ENCODE peak calls at places on chromosomes 3 and 15, in four cellular contexts. T is psoas muscle, B is heart left ventricle, M is A549. S is an unnamed sample.

GRCh38 chr3:17979911-17980310 is 237.5 kb upstream of the TBC1D5 start:
- DNase-seq in T (no peak), B (no peak), M (no peak), S (no peak)

GRCh38 chr3:107916166-107916565 is 174.7 kb downstream of the CD47 start:
- DNase-seq in T (no peak), B (no peak), M (no peak), S (no peak)

GRCh38 chr3:116445291-116445841 is at the start of gene LSAMP:
- DNase-seq in T (no peak), B (no peak), M (no peak), S (peak; percentile 22)

GRCh38 chr3:191985691-191986090 is 524.7 kb downstream of the PYDC2 start:
- DNase-seq in T (no peak), B (no peak), M (no peak), S (peak; percentile 24)

GRCh38 chr3:177051419-177051818 is 145.9 kb downstream of the TBL1XR1 start:
- DNase-seq in T (no peak), B (no peak), M (no peak), S (no peak)

GRCh38 chr3:9301798-9302197 is 52.4 kb upstream of the SRGAP3 start:
- DNase-seq in T (no peak), B (no peak), M (no peak), S (no peak)

GRCh38 chr15:68224546-68225250 is 4.8 kb downstream of the CLN6 start:
- DNase-seq in T (no peak), B (no peak), M (no peak), S (no peak)

GRCh38 chr3:32374788-32375595 is 16.7 kb upstream of the CMTM7 start:
- DNase-seq in T (no peak), B (no peak), M (peak; percentile 71), S (peak; percentile 59)

GRCh38 chr3:35739964-35740527 is 100.7 kb downstream of the ARPP21 start:
- DNase-seq in T (no peak), B (no peak), M (no peak), S (no peak)

GRCh38 chr3:84108442-84108971 is 850.3 kb upstream of the CADM2 start:
- DNase-seq in T (no peak), B (no peak), M (peak; percentile 57), S (no peak)

GRCh38 chr3:57227930-57228733 is 603 bp downstream of the APPL1 start:
- DNase-seq in T (peak; percentile 53), B (peak; percentile 55), M (peak; percentile 26), S (peak; percentile 63)

GRCh38 chr3:122964844-122965243 is 62.7 kb downstream of the SEMA5B start:
- DNase-seq in T (no peak), B (no peak), M (no peak), S (no peak)

GRCh38 chr3:42678447-42678846 is 6.9 kb upstream of the KLHL40 start:
- DNase-seq in T (no peak), B (no peak), M (no peak), S (no peak)

GRCh38 chr3:119812491-119813058 is 30.7 kb downstream of the NR1I2 start:
- DNase-seq in T (no peak), B (peak; percentile 81), M (no peak), S (no peak)

GRCh38 chr3:179973931-179974361 is 62.8 kb downstream of the PEX5L start:
- DNase-seq in T (no peak), B (no peak), M (no peak), S (no peak)

GRCh38 chr15:93265046-93265658 is 176.1 kb upstream of the RGMA start:
- DNase-seq in T (no peak), B (no peak), M (no peak), S (no peak)

GRCh38 chr3:190892328-190893011 is 30.0 kb upstream of the GMNC start:
- DNase-seq in T (no peak), B (no peak), M (no peak), S (no peak)

GRCh38 chr3:134197681-134198261 is 52.9 kb downstream of the RYK start:
- DNase-seq in T (no peak), B (no peak), M (peak; percentile 44), S (no peak)

GRCh38 chr3:141388823-141389617 is 20.7 kb downstream of the ZBTB38 start:
- DNase-seq in T (no peak), B (no peak), M (no peak), S (no peak)

GRCh38 chr15:101438482-101439284 is 50.8 kb downstream of the PCSK6 start:
- DNase-seq in T (no peak), B (no peak), M (no peak), S (peak; percentile 44)

GRCh38 chr15:22968356-22968755 is 11.8 kb downstream of the CYFIP1 start:
- DNase-seq in T (no peak), B (no peak), M (peak; percentile 65), S (peak; percentile 13)

GRCh38 chr3:127182848-127183714 is 9.8 kb upstream of the PRR23E start:
- DNase-seq in T (no peak), B (no peak), M (no peak), S (no peak)

GRCh38 chr3:132231633-132232032 is 85.6 kb upstream of the ACP3 start:
- DNase-seq in T (no peak), B (no peak), M (peak; percentile 33), S (peak; percentile 20)

GRCh38 chr3:42708611-42709151 is 6.1 kb upstream of the HHATL start:
- DNase-seq in T (no peak), B (no peak), M (no peak), S (no peak)

GRCh38 chr15:49898097-49898496 is 220.9 kb downstream of the ATP8B4 start:
- DNase-seq in T (no peak), B (no peak), M (peak; percentile 60), S (no peak)

GRCh38 chr3:132265488-132265887 is 51.7 kb upstream of the ACP3 start:
- DNase-seq in T (no peak), B (no peak), M (no peak), S (no peak)

GRCh38 chr3:48429416-48430358 is at the start of gene PLXNB1:
- DNase-seq in T (peak; percentile 63), B (peak; percentile 63), M (peak; percentile 47), S (peak; percentile 54)

GRCh38 chr3:101567528-101568317 is 6.1 kb downstream of the TRMT10C start:
- DNase-seq in T (no peak), B (no peak), M (no peak), S (no peak)

GRCh38 chr15:98596885-98597343 is 51.4 kb upstream of the IGF1R start:
- DNase-seq in T (no peak), B (no peak), M (no peak), S (no peak)

GRCh38 chr3:189304465-189305341 is 132.9 kb downstream of the TPRG1 start:
- DNase-seq in T (no peak), B (no peak), M (peak; percentile 95), S (no peak)

GRCh38 chr15:55270301-55270700 is 19.3 kb downstream of the RAB27A start:
- DNase-seq in T (no peak), B (no peak), M (no peak), S (no peak)

GRCh38 chr15:86903642-86904421 is 824.2 kb downstream of the AGBL1 start:
- DNase-seq in T (no peak), B (no peak), M (no peak), S (no peak)
- H3K27ac ChIP-seq in T (no peak overlapping the region), B (no peak overlapping the region), M (no peak overlapping the region), S (no peak overlapping the region)

GRCh38 chr15:62051166-62051565 is 9.1 kb downstream of the VPS13C start:
- DNase-seq in T (no peak), B (no peak), M (no peak), S (no peak)

GRCh38 chr15:62047278-62047847 is 12.9 kb downstream of the VPS13C start:
- DNase-seq in T (no peak), B (no peak), M (no peak), S (no peak)

GRCh38 chr15:62050118-62050517 is 10.1 kb downstream of the VPS13C start:
- DNase-seq in T (no peak), B (no peak), M (no peak), S (no peak)

DNA sequence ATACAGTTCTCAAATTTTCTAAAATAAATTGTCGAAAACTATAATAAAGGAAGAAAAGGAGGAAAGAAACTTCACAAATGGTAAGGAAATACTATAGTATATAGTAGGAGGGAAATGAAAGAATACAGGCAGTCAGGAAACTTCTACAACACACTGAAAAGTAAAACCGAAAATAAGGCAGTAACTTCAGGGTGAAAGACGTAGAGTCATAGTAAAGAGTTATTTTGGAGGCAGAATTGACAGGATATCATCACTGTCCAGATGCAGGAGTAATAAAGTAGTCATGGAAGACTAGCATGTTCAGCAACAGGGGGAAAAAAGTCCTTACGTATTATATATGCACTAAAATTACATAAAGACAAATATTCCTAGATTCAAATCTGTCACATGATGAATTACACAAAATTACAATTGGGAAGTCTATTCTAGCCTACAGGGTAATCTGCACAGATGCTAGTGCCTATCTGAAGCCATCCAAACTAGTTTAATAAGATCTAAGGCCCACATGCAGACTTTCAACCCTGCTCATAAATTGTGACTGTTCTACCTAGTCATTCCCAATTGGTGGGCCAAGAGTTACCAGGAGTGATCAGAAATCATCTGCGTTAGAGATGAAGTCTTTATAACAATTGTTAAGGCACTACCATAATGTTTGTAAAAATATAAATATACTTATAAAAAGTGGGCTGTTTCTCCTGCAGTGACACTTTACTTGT is 14.0 kb downstream of the VPS13C start:
- DNase-seq in T (no peak), B (no peak), M (no peak), S (no peak)
- H3K4me3 ChIP-seq in T (no peak overlapping the region), B (no peak overlapping the region), M (no peak overlapping the region), S (no peak overlapping the region)

GRCh38 chr15:91235376-91235775 is 135.3 kb downstream of the SV2B start:
- DNase-seq in T (no peak), B (no peak), M (no peak), S (no peak)
- TF ChIP-seq CTCF in T (no peak), B (no peak), M (no peak), S (no peak)

DNA sequence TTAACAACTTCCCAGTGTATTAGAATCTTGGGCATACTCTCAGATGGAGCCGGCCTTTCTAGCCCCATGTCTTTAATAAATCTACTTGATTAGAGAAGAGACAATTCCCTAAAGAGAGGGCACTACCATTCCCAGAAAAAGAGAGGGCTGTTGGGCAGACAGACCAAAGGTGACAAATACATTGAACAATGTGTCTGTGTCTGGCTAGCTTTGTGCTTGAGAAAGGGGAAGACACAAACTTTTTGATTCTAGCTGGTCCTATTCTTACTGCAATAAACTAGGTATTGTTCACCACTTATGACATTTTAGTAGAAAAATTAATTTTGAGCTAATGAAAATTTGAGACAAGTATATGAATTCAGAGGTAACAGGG is 57.7 kb downstream of the DUT start:
- DNase-seq in T (no peak), B (no peak), M (no peak), S (no peak)
- H3K27ac ChIP-seq in T (peak overlapping the region; percentile 20), B (no peak overlapping the region), M (no peak overlapping the region), S (no peak overlapping the region)

GRCh38 chr3:38139652-38140051 is 1.2 kb downstream of the MYD88 start:
- DNase-seq in T (no peak), B (no peak), M (no peak), S (no peak)
- H3K4me3 ChIP-seq in T (peak overlapping the region; percentile 99), B (peak overlapping the region; percentile 70), M (no peak overlapping the region), S (no peak overlapping the region)

GRCh38 chr15:73541479-73541878 is 91.7 kb downstream of the NPTN start:
- DNase-seq in T (no peak), B (no peak), M (no peak), S (no peak)

GRCh38 chr15:73538123-73538522 is 95.1 kb downstream of the NPTN start:
- DNase-seq in T (no peak), B (no peak), M (no peak), S (no peak)

GRCh38 chr15:73540161-73540560 is 93.0 kb downstream of the NPTN start:
- DNase-seq in T (no peak), B (no peak), M (peak; percentile 31), S (no peak)

GRCh38 chr15:73538563-73539211 is 94.5 kb downstream of the NPTN start:
- DNase-seq in T (no peak), B (no peak), M (no peak), S (no peak)

GRCh38 chr15:73539726-73540125 is 93.5 kb downstream of the NPTN start:
- DNase-seq in T (no peak), B (no peak), M (no peak), S (no peak)
- TF ChIP-seq CTCF in T (no peak), B (no peak), M (peak; percentile 36), S (no peak)

S was measured in adrenal gland.